ENCODE peak calls at places on chromosomes 2 and 18, in four cellular contexts. E is fibroblast of lung, B is K562, Q is right atrium auricular region. D is an unnamed sample.

GRCh38 chr2:158823838-158824237 is 28.7 kb downstream of the DAPL1 start:
- DNase-seq in Q (no peak), B (no peak), E (no peak), D (no peak)

GRCh38 chr2:135490381-135490780 is 40.6 kb downstream of the ZRANB3 start:
- DNase-seq in E (peak), B (no peak), Q (no peak), D (no peak)

GRCh38 chr2:171964328-171964727 is 35.4 kb upstream of the METAP1D start:
- DNase-seq in B (no peak), E (no peak), Q (no peak), D (no peak)

GRCh38 chr2:40244251-40245010 is 207.5 kb downstream of the SLC8A1 start:
- DNase-seq in Q (peak), E (peak), B (no peak), D (peak)

GRCh38 chr2:173652311-173652710 is 297.6 kb downstream of the CDCA7 start:
- DNase-seq in B (no peak), Q (no peak), E (peak), D (no peak)

GRCh38 chr2:99939135-99939534 is 203.3 kb downstream of the AFF3 start:
- DNase-seq in B (no peak), E (no peak), Q (no peak), D (no peak)

GRCh38 chr2:86221066-86221684 is 21.9 kb downstream of the MRPL35 start:
- DNase-seq in E (peak), B (peak), Q (peak), D (no peak)

GRCh38 chr2:36820942-36821605 is 124.6 kb downstream of the VIT start:
- DNase-seq in E (no peak), Q (no peak), B (no peak), D (no peak)

GRCh38 chr2:237968048-237968862 is 1.4 kb downstream of the UBE2F start:
- DNase-seq in E (peak), B (no peak), Q (peak), D (no peak)

GRCh38 chr2:9599430-9599829 is 31.4 kb downstream of the YWHAQ start:
- DNase-seq in B (no peak), E (no peak), Q (no peak), D (no peak)

GRCh38 chr2:183349046-183349445 is 224.8 kb downstream of the NUP35 start:
- DNase-seq in Q (no peak), E (no peak), B (no peak), D (no peak)

GRCh38 chr2:232139786-232140562 is 178.5 kb downstream of the DIS3L2 start:
- DNase-seq in B (no peak), E (peak), Q (no peak), D (no peak)

GRCh38 chr2:108367014-108367413 is 10.7 kb upstream of the SULT1C4 start:
- DNase-seq in E (no peak), Q (no peak), B (no peak), D (no peak)

GRCh38 chr18:23939896-23940295 is 74.7 kb upstream of the TTC39C start:
- DNase-seq in E (no peak), B (no peak), Q (no peak), D (no peak)

GRCh38 chr18:79129120-79129519 is 59.9 kb downstream of the ATP9B start:
- DNase-seq in B (no peak), E (no peak), Q (no peak), D (no peak)

GRCh38 chr2:170339324-170339723 is 161.4 kb downstream of the MYO3B start:
- DNase-seq in E (no peak), B (no peak), Q (no peak), D (no peak)

GRCh38 chr2:221034973-221035372 is 537.1 kb downstream of the EPHA4 start:
- DNase-seq in Q (no peak), E (no peak), B (no peak), D (no peak)

GRCh38 chr2:234193977-234194563 is 143.6 kb downstream of the SPP2 start:
- DNase-seq in E (peak), B (no peak), Q (no peak), D (no peak)

GRCh38 chr18:21632393-21632792 is 20.3 kb downstream of the SNRPD1 start:
- DNase-seq in E (no peak), Q (no peak), B (no peak), D (no peak)

GRCh38 chr2:238462782-238463396 is 36.2 kb downstream of the ASB1 start:
- DNase-seq in Q (no peak), E (peak), B (peak), D (no peak)

GRCh38 chr2:67544286-67544685 is 147.2 kb downstream of the ETAA1 start:
- DNase-seq in Q (no peak), E (no peak), B (no peak), D (no peak)

GRCh38 chr18:62634991-62635630 is 80.2 kb upstream of the PHLPP1 start:
- DNase-seq in E (no peak), Q (no peak), B (no peak), D (no peak)

GRCh38 chr2:144320491-144320890 is 199.4 kb downstream of the ZEB2 start:
- DNase-seq in E (peak), Q (no peak), B (no peak), D (no peak)

GRCh38 chr18:77131100-77131651 is 1.4 kb downstream of the MBP start:
- DNase-seq in E (peak), B (no peak), Q (no peak), D (peak)

GRCh38 chr2:133566967-133567645 is 1.2 kb downstream of the NCKAP5 start:
- DNase-seq in B (no peak), E (peak), Q (peak), D (peak)
- TF ChIP-seq CTCF in B (no peak), E (no peak), Q (no peak), D (no peak)

DNA sequence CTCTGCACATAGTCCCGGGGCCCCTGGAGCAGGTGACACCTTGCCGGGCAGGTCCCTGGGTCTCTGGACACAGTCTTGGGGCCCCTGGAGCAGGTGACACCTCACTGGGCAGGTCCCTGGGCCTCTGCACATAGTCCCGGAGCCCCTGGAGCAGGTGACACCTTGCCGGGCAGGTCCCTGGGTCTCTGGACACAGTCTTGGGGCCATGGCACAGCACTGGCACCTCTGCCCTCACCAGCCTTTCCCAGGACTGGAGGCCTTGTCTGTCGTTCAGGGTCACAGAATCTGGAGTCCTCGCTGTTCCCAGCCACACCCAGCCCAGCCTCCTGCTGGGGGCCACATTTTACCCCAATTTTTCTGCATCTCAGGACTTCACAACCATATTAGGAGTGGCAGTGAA is 2.2 kb downstream of the TPO start:
- DNase-seq in Q (no peak), E (no peak), B (no peak), D (no peak)
- H3K4me3 ChIP-seq in Q (no peak), E (no peak), B (no peak), D (no peak)

GRCh38 chr2:217733461-217733860 is 269.3 kb downstream of the TNS1 start:
- DNase-seq in Q (no peak), E (peak), B (no peak), D (no peak)
- H3K27ac ChIP-seq in Q (no peak), E (no peak), B (no peak), D (peak)

GRCh38 chr2:64753384-64753783 is 99.7 kb upstream of the SERTAD2 start:
- DNase-seq in B (no peak), E (no peak), Q (no peak), D (no peak)

GRCh38 chr2:64750817-64751285 is 97.1 kb upstream of the SERTAD2 start:
- DNase-seq in B (peak), Q (peak), E (peak), D (peak)

GRCh38 chr2:64750001-64750816 is 96.5 kb upstream of the SERTAD2 start:
- DNase-seq in B (peak), E (peak), Q (peak), D (peak)

GRCh38 chr2:64749446-64749845 is 95.7 kb upstream of the SERTAD2 start:
- DNase-seq in E (no peak), B (no peak), Q (no peak), D (no peak)

GRCh38 chr2:64751286-64752260 is 97.9 kb upstream of the SERTAD2 start:
- DNase-seq in Q (peak), E (peak), B (peak), D (no peak)
- TF ChIP-seq CTCF in Q (peak), E (peak), B (peak), D (peak)

D was measured in psoas muscle.